ENCODE peak calls at places on chromosomes 1 and 21, in ten cellular contexts. C is K562, Q is ovary, M is esophagus squamous epithelium, G is breast epithelium, T is spleen, L is A549, E is prostate gland, W is sigmoid colon, V is IMR-90. I is an unnamed sample.
A peak's percentile ranks its signal among the peaks of the same experiment; 100 is the strongest.

GRCh38 chr1:21814241-21814918 is 2.3 kb downstream of the LDLRAD2 start:
- DNase-seq in M (no peak), E (no peak), G (no peak), L (no peak), Q (no peak), T (peak; percentile 83), W (no peak), C (no peak), V (no peak), I (no peak)

GRCh38 chr1:8348777-8349472 is 31.0 kb downstream of the SLC45A1 start:
- DNase-seq in Q (peak; percentile 79), L (peak; percentile 58), G (no peak), M (no peak), W (no peak), V (peak; percentile 58), E (peak; percentile 68), C (peak; percentile 76), T (peak; percentile 91), I (peak; percentile 57)

GRCh38 chr1:220001095-220001501 is 45.2 kb downstream of the EPRS1 start:
- DNase-seq in M (no peak), G (no peak), Q (no peak), L (no peak), T (no peak), C (no peak), W (no peak), V (peak; percentile 31), E (no peak), I (no peak)

GRCh38 chr1:213987876-213988638 is at the start of gene PROX1:
- DNase-seq in C (peak; percentile 14), G (peak; percentile 67), T (peak; percentile 85), L (peak; percentile 75), M (no peak), E (peak; percentile 87), V (peak; percentile 87), Q (peak; percentile 89), W (peak; percentile 95), I (peak; percentile 45)

GRCh38 chr21:35189077-35189863 is 140.2 kb upstream of the RUNX1 start:
- DNase-seq in C (no peak), W (no peak), G (no peak), Q (peak; percentile 52), M (no peak), E (no peak), V (peak; percentile 82), L (no peak), T (no peak), I (no peak)

GRCh38 chr1:190754769-190755168 is 277.1 kb upstream of the BRINP3 start:
- DNase-seq in L (peak; percentile 26), Q (no peak), C (peak; percentile 34), T (no peak), W (no peak), E (no peak), G (no peak), M (no peak), V (peak; percentile 85), I (no peak)

GRCh38 chr1:63916485-63917360 is 142.9 kb downstream of the ROR1 start:
- DNase-seq in W (no peak), V (no peak), Q (no peak), E (no peak), C (no peak), T (no peak), M (no peak), L (no peak), G (no peak), I (no peak)

GRCh38 chr1:58317086-58317485 is 229.4 kb downstream of the OMA1 start:
- DNase-seq in M (no peak), G (no peak), L (no peak), V (no peak), W (no peak), Q (no peak), C (no peak), E (no peak), T (no peak), I (no peak)

GRCh38 chr1:16366722-16367257 is at the start of gene SZRD1:
- DNase-seq in C (peak; percentile 100), E (peak; percentile 98), M (peak; percentile 95), L (peak; percentile 99), W (peak; percentile 99), T (peak; percentile 99), V (peak; percentile 99), G (peak; percentile 96), Q (peak; percentile 98), I (peak; percentile 53)

GRCh38 chr1:54371038-54371935 is 34.9 kb downstream of the SSBP3 start:
- DNase-seq in L (no peak), G (no peak), M (no peak), Q (no peak), W (no peak), V (no peak), E (peak; percentile 73), C (no peak), T (no peak), I (no peak)

GRCh38 chr1:207463021-207463420 is 8.9 kb downstream of the CR2 start:
- DNase-seq in C (no peak), E (no peak), Q (no peak), V (no peak), L (no peak), W (no peak), T (no peak), M (no peak), G (no peak), I (no peak)

GRCh38 chr1:44730741-44731512 is at the start of gene RNU5D-1:
- DNase-seq in G (peak; percentile 92), L (peak; percentile 94), M (peak; percentile 67), E (peak; percentile 86), C (peak; percentile 99), V (peak; percentile 98), T (peak; percentile 96), Q (peak; percentile 95), W (peak; percentile 96), I (peak; percentile 75)
- TF ChIP-seq POLR2A in G (peak; percentile 95), L (peak; percentile 81), M (peak; percentile 6), E (peak; percentile 65), C (peak; percentile 100), V (peak; percentile 99), T (peak; percentile 70), Q (peak; percentile 63), W (peak; percentile 95), I (peak; percentile 78)

GRCh38 chr1:158177705-158178450 is 2.8 kb upstream of the CD1D start:
- DNase-seq in V (peak; percentile 31), Q (peak; percentile 81), L (peak; percentile 57), M (no peak), T (peak; percentile 97), C (peak; percentile 80), E (peak; percentile 91), W (peak; percentile 92), G (peak; percentile 90), I (peak; percentile 16)

GRCh38 chr1:158181577-158181922 is 855 bp downstream of the CD1D start:
- DNase-seq in M (no peak), W (no peak), C (no peak), V (no peak), G (no peak), T (no peak), Q (no peak), L (no peak), E (no peak), I (no peak)

GRCh38 chr1:158179301-158180041 is 1.2 kb upstream of the CD1D start:
- DNase-seq in W (no peak), G (no peak), Q (no peak), M (no peak), E (no peak), L (no peak), V (no peak), T (no peak), C (no peak), I (no peak)

GRCh38 chr1:158176399-158176798 is 4.3 kb upstream of the CD1D start:
- DNase-seq in M (no peak), L (no peak), C (no peak), E (no peak), T (no peak), G (no peak), Q (no peak), V (no peak), W (no peak), I (no peak)

DNA sequence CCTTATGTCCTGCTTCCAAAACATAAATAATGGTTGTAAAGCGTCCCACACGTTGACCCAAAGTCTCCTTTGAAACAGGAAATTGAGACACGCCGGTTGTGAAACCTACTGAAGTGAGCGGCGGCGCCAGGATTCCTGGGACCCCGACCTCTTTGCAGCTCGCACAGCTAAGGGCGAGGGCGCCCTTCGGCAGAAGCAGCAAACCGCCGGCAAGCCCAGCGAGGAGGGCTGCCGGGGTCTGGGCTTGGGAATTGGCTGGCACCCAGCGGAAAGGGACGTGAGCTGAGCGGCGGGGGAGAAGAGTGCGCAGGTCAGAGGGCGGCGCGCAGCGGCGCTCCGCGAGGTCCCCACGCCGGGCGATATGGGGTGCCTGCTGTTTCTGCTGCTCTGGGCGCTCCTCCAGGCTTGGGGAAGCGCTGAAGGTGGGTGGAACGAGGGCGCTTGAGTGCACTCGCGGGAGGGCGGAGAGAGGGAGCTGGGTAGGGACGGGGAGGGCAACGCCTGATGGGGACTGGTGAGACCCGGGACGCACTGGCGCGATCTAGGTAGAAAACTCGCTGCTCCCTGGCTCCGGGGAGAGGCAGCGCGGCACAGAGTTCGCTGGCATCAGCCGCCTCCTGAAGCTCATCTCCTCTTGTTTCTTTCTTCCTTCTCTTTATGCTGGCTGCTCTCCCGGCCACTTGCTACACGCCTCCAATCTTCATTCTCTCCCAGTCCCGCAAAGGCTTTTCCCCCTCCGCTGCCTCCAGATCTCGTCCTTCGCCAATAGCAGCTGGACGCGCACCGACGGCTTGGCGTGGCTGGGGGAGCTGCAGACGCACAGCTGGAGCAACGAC is at the start of gene CD1D:
- DNase-seq in W (peak; percentile 67), T (peak; percentile 89), G (no peak), L (no peak), C (no peak), V (no peak), M (no peak), E (no peak), Q (peak; percentile 39), I (no peak)
- TF ChIP-seq POLR2A in W (no peak), T (no peak), G (no peak), L (no peak), C (no peak), V (no peak), M (no peak), E (no peak), Q (no peak), I (no peak)

DNA sequence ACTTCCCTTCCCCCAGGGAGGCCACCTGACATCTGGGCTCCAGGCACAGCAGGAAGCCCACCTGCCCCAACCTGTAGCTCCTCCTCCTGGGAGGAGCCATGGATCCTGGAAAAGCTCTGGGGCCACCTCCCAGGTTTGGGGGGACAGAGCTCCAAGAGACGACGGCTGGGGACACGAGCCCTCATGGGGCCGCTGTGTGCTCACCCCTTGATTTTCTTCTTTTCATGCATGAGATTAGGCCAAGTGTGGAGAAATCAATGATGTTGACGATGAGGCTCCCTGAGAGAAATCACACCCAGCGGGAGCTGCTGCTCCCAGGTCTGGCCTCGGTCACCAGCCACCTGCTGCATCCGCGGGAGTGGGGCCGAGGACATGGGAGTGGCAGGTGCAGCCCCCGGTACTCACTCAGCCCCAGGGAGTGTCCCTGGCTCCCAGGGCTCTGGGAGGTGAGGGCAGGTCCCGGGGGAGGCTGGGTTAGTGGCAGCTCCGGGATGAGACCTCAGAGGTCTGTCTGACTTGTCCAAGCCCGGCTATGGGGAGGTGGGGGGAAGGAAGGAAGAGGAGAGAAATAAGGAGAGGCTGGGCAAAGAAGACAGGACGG is 8.7 kb downstream of the TNFRSF14 start:
- DNase-seq in G (no peak), L (no peak), T (no peak), Q (peak; percentile 34), C (no peak), V (no peak), E (no peak), W (no peak), M (no peak), I (no peak)
- TF ChIP-seq POLR2A in G (no peak), L (no peak), T (no peak), Q (no peak), C (no peak), V (no peak), E (no peak), W (no peak), M (no peak), I (no peak)

GRCh38 chr1:110053557-110054428 is 16.7 kb downstream of the ALX3 start:
- DNase-seq in M (no peak), V (peak; percentile 25), G (peak; percentile 76), E (peak; percentile 54), L (peak; percentile 40), T (peak; percentile 90), Q (peak; percentile 85), W (peak; percentile 80), C (peak; percentile 82), I (no peak)
- TF ChIP-seq POLR2A in M (no peak), V (no peak), G (no peak), E (no peak), L (no peak), T (no peak), Q (no peak), W (no peak), C (no peak), I (no peak)

I was measured in H54.